ENCODE peak calls at places on chromosomes 6 and 20, in seven cellular contexts. One of them, this sample, is unnamed. For H3K36me3, the result is how much of the 10 kb centered on the place peaks cover.

GRCh38 chr6:35165630-35166071 is 24.5 kb upstream of the TCP11 start:
- DNase-seq in left lung: no peak
- DNase-seq in prostate gland: peak
- DNase-seq in SK-N-SH: no peak
- DNase-seq in GM06990: no peak
- DNase-seq in upper lobe of right lung: no peak
- DNase-seq in mucosa of descending colon: no peak
- DNase-seq in this sample: no peak

GRCh38 chr6:40630046-40630445 is 42.9 kb upstream of the LRFN2 start:
- DNase-seq in SK-N-SH: peak
- DNase-seq in left lung: no peak
- DNase-seq in mucosa of descending colon: no peak
- DNase-seq in upper lobe of right lung: no peak
- DNase-seq in GM06990: no peak
- DNase-seq in prostate gland: no peak
- DNase-seq in this sample: no peak

GRCh38 chr6:52373294-52373693 is 11.3 kb downstream of the PAQR8 start:
- DNase-seq in left lung: no peak
- DNase-seq in mucosa of descending colon: no peak
- DNase-seq in GM06990: no peak
- DNase-seq in upper lobe of right lung: no peak
- DNase-seq in prostate gland: no peak
- DNase-seq in SK-N-SH: no peak
- DNase-seq in this sample: no peak

GRCh38 chr20:52800734-52801627 is 171.2 kb upstream of the TSHZ2 start:
- DNase-seq in GM06990: no peak
- DNase-seq in SK-N-SH: peak
- DNase-seq in prostate gland: peak
- DNase-seq in upper lobe of right lung: no peak
- DNase-seq in left lung: no peak
- DNase-seq in mucosa of descending colon: no peak
- DNase-seq in this sample: no peak

GRCh38 chr6:72890671-72891070 is 268.8 kb downstream of the KCNQ5 start:
- DNase-seq in GM06990: no peak
- DNase-seq in mucosa of descending colon: no peak
- DNase-seq in upper lobe of right lung: no peak
- DNase-seq in left lung: no peak
- DNase-seq in prostate gland: no peak
- DNase-seq in SK-N-SH: no peak
- DNase-seq in this sample: no peak

GRCh38 chr6:52642381-52642780 is 28.5 kb upstream of the TMEM14A start:
- DNase-seq in mucosa of descending colon: no peak
- DNase-seq in SK-N-SH: no peak
- DNase-seq in prostate gland: no peak
- DNase-seq in GM06990: no peak
- DNase-seq in left lung: no peak
- DNase-seq in upper lobe of right lung: no peak
- DNase-seq in this sample: no peak

GRCh38 chr6:169981051-169981450 is 229.6 kb downstream of the ERMARD start:
- DNase-seq in mucosa of descending colon: no peak
- DNase-seq in GM06990: no peak
- DNase-seq in upper lobe of right lung: peak
- DNase-seq in left lung: peak
- DNase-seq in prostate gland: no peak
- DNase-seq in SK-N-SH: no peak
- DNase-seq in this sample: no peak

GRCh38 chr6:33343953-33344611 is 26.5 kb upstream of the ZBTB22 start:
- DNase-seq in mucosa of descending colon: no peak
- DNase-seq in SK-N-SH: no peak
- DNase-seq in GM06990: no peak
- DNase-seq in upper lobe of right lung: no peak
- DNase-seq in prostate gland: no peak
- DNase-seq in left lung: no peak
- DNase-seq in this sample: no peak

GRCh38 chr6:107496892-107497684 is 7.2 kb downstream of the SOBP start:
- DNase-seq in mucosa of descending colon: no peak
- DNase-seq in GM06990: no peak
- DNase-seq in upper lobe of right lung: no peak
- DNase-seq in SK-N-SH: no peak
- DNase-seq in left lung: no peak
- DNase-seq in prostate gland: no peak
- DNase-seq in this sample: no peak

GRCh38 chr6:105844275-105844848 is 241.8 kb upstream of the PRDM1 start:
- DNase-seq in left lung: peak
- DNase-seq in prostate gland: no peak
- DNase-seq in mucosa of descending colon: no peak
- DNase-seq in upper lobe of right lung: no peak
- DNase-seq in SK-N-SH: no peak
- DNase-seq in GM06990: no peak
- DNase-seq in this sample: peak

GRCh38 chr20:14470231-14470894 is 133.0 kb upstream of the FLRT3 start:
- DNase-seq in SK-N-SH: no peak
- DNase-seq in prostate gland: no peak
- DNase-seq in mucosa of descending colon: peak
- DNase-seq in upper lobe of right lung: no peak
- DNase-seq in left lung: peak
- DNase-seq in GM06990: no peak
- DNase-seq in this sample: no peak

GRCh38 chr6:3664641-3665041 is 86.9 kb downstream of the PXDC1 start:
- DNase-seq in left lung: no peak
- DNase-seq in prostate gland: peak
- DNase-seq in mucosa of descending colon: no peak
- DNase-seq in SK-N-SH: no peak
- DNase-seq in upper lobe of right lung: no peak
- DNase-seq in GM06990: no peak
- DNase-seq in this sample: no peak

GRCh38 chr6:157724138-157724537 is 98.9 kb upstream of the SNX9 start:
- DNase-seq in GM06990: no peak
- DNase-seq in prostate gland: no peak
- DNase-seq in upper lobe of right lung: no peak
- DNase-seq in left lung: no peak
- DNase-seq in SK-N-SH: no peak
- DNase-seq in mucosa of descending colon: no peak
- DNase-seq in this sample: no peak

GRCh38 chr6:43803055-43803782 is 33.2 kb downstream of the VEGFA start:
- DNase-seq in GM06990: no peak
- DNase-seq in upper lobe of right lung: no peak
- DNase-seq in left lung: no peak
- DNase-seq in SK-N-SH: no peak
- DNase-seq in prostate gland: no peak
- DNase-seq in mucosa of descending colon: no peak
- DNase-seq in this sample: peak

GRCh38 chr6:13194852-13195251 is 133.5 kb downstream of the TBC1D7 start:
- DNase-seq in SK-N-SH: peak
- DNase-seq in mucosa of descending colon: no peak
- DNase-seq in prostate gland: peak
- DNase-seq in upper lobe of right lung: no peak
- DNase-seq in left lung: peak
- DNase-seq in GM06990: peak
- DNase-seq in this sample: no peak

GRCh38 chr20:61909821-61910220 is 155.9 kb downstream of the TAF4 start:
- DNase-seq in left lung: peak
- DNase-seq in GM06990: no peak
- DNase-seq in prostate gland: no peak
- DNase-seq in upper lobe of right lung: no peak
- DNase-seq in mucosa of descending colon: peak
- DNase-seq in SK-N-SH: no peak
- DNase-seq in this sample: no peak

DNA sequence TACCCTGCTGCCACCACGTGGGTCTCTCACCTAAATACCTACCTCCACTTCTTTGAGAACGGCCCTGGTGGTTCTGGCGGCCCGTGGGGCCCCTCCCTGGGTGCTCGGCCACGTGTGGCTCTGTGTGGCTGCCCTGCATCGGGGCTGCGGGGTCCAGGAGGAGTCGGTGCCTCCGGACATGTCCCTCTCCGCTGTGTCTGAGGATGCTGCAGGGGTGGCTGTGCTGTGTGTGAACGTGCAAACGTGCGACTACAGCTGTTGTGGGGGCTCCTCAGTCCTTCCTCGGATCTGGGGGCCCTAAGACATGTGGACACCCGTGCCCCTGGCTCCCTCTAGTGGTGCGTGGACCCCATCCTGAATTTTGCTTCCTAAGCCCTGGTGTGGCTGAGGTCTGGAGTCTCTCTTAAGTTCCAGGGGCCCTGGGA is 691.8 kb downstream of the QKI start:
- DNase-seq in GM06990: no peak
- DNase-seq in left lung: no peak
- DNase-seq in mucosa of descending colon: no peak
- DNase-seq in SK-N-SH: peak
- DNase-seq in upper lobe of right lung: no peak
- DNase-seq in prostate gland: no peak
- DNase-seq in this sample: peak
- TF ChIP-seq CTCF in GM06990: peak
- TF ChIP-seq CTCF in left lung: no peak
- TF ChIP-seq CTCF in mucosa of descending colon: no peak
- TF ChIP-seq CTCF in SK-N-SH: no peak
- TF ChIP-seq CTCF in upper lobe of right lung: peak
- TF ChIP-seq CTCF in prostate gland: no peak
- TF ChIP-seq CTCF in this sample: peak

GRCh38 chr20:37359836-37360235 is 13.9 kb downstream of the SRC start:
- DNase-seq in GM06990: no peak
- DNase-seq in upper lobe of right lung: no peak
- DNase-seq in left lung: no peak
- DNase-seq in mucosa of descending colon: no peak
- DNase-seq in prostate gland: no peak
- DNase-seq in SK-N-SH: no peak
- DNase-seq in this sample: no peak

GRCh38 chr20:37357481-37358365 is 11.8 kb downstream of the SRC start:
- DNase-seq in prostate gland: no peak
- DNase-seq in upper lobe of right lung: peak
- DNase-seq in GM06990: no peak
- DNase-seq in SK-N-SH: peak
- DNase-seq in mucosa of descending colon: no peak
- DNase-seq in left lung: no peak
- DNase-seq in this sample: no peak

GRCh38 chr20:37356961-37357371 is 11.0 kb downstream of the SRC start:
- DNase-seq in left lung: no peak
- DNase-seq in GM06990: no peak
- DNase-seq in prostate gland: no peak
- DNase-seq in SK-N-SH: peak
- DNase-seq in mucosa of descending colon: no peak
- DNase-seq in upper lobe of right lung: peak
- DNase-seq in this sample: no peak

GRCh38 chr20:37359331-37359730 is 13.4 kb downstream of the SRC start:
- DNase-seq in SK-N-SH: peak
- DNase-seq in mucosa of descending colon: no peak
- DNase-seq in upper lobe of right lung: peak
- DNase-seq in left lung: no peak
- DNase-seq in GM06990: no peak
- DNase-seq in prostate gland: no peak
- DNase-seq in this sample: no peak

DNA sequence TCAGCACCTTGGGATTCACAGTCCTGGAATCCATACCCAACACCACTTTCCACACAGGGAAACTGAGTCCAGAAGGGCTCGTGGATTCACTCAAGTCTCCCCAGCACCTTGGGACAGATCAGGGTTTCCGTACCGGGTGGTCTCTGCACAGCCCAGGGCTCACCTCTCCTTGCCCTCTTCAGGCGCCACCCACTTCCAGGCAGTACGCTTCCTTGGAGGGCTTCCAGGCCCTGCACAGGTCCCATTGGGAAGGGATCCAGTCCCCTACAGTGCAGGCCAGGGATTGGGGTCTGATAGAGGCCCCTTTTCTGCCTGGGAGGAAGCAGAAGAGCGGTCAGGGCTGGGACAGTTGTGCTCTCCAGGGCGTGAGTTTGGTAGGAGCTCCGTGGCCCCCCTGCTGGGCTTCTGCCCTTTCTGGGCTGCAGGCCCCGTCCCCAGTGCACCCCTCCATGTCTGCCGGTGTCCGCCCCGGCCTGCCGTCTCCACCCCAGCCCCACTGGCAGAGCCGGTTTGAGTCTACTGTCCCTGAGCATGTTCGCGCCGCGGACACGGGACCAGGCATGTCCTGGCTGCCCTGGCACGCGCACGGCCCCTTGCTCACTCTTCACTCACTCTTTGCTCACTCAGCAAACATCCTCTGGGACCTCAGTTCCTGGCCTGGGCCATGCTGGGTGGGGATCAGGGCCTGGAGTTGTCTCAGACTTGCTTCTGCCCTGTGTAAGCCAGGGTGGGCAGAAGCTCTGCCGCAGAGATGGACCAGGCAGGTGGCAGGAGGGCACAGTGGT is 12.6 kb downstream of the SRC start:
- DNase-seq in left lung: no peak
- DNase-seq in prostate gland: peak
- DNase-seq in SK-N-SH: peak
- DNase-seq in mucosa of descending colon: no peak
- DNase-seq in upper lobe of right lung: peak
- DNase-seq in GM06990: no peak
- DNase-seq in this sample: peak
- H3K36me3 ChIP-seq in left lung: under half
- H3K36me3 ChIP-seq in prostate gland: under half
- H3K36me3 ChIP-seq in SK-N-SH: under half
- H3K36me3 ChIP-seq in mucosa of descending colon: under half
- H3K36me3 ChIP-seq in upper lobe of right lung: under half
- H3K36me3 ChIP-seq in GM06990: under half
- H3K36me3 ChIP-seq in this sample: under half

GRCh38 chr20:63280371-63280770 is 7.8 kb downstream of the ARFGAP1 start:
- DNase-seq in left lung: peak
- DNase-seq in SK-N-SH: no peak
- DNase-seq in mucosa of descending colon: no peak
- DNase-seq in GM06990: no peak
- DNase-seq in prostate gland: no peak
- DNase-seq in upper lobe of right lung: no peak
- DNase-seq in this sample: no peak

GRCh38 chr20:63282946-63283345 is 10.0 kb upstream of the COL20A1 start:
- DNase-seq in prostate gland: no peak
- DNase-seq in SK-N-SH: no peak
- DNase-seq in GM06990: no peak
- DNase-seq in mucosa of descending colon: no peak
- DNase-seq in upper lobe of right lung: no peak
- DNase-seq in left lung: peak
- DNase-seq in this sample: peak

GRCh38 chr20:63283397-63284082 is 9.4 kb upstream of the COL20A1 start:
- DNase-seq in GM06990: no peak
- DNase-seq in SK-N-SH: no peak
- DNase-seq in prostate gland: no peak
- DNase-seq in mucosa of descending colon: no peak
- DNase-seq in left lung: peak
- DNase-seq in upper lobe of right lung: no peak
- DNase-seq in this sample: no peak

GRCh38 chr20:63280929-63281545 is 8.4 kb downstream of the ARFGAP1 start:
- DNase-seq in GM06990: no peak
- DNase-seq in SK-N-SH: peak
- DNase-seq in left lung: peak
- DNase-seq in mucosa of descending colon: no peak
- DNase-seq in prostate gland: no peak
- DNase-seq in upper lobe of right lung: no peak
- DNase-seq in this sample: peak

GRCh38 chr20:63281741-63282665 is 9.4 kb downstream of the ARFGAP1 start:
- DNase-seq in prostate gland: no peak
- DNase-seq in GM06990: no peak
- DNase-seq in left lung: peak
- DNase-seq in upper lobe of right lung: no peak
- DNase-seq in mucosa of descending colon: no peak
- DNase-seq in SK-N-SH: no peak
- DNase-seq in this sample: no peak
- TF ChIP-seq CTCF in prostate gland: no peak
- TF ChIP-seq CTCF in GM06990: no peak
- TF ChIP-seq CTCF in left lung: no peak
- TF ChIP-seq CTCF in upper lobe of right lung: no peak
- TF ChIP-seq CTCF in mucosa of descending colon: no peak
- TF ChIP-seq CTCF in SK-N-SH: no peak
- TF ChIP-seq CTCF in this sample: no peak

GRCh38 chr6:22189946-22190345 is 106.9 kb downstream of the PRL start:
- DNase-seq in prostate gland: no peak
- DNase-seq in left lung: no peak
- DNase-seq in SK-N-SH: no peak
- DNase-seq in mucosa of descending colon: no peak
- DNase-seq in GM06990: no peak
- DNase-seq in upper lobe of right lung: no peak
- DNase-seq in this sample: no peak

GRCh38 chr6:22194188-22194921 is 102.5 kb downstream of the PRL start:
- DNase-seq in mucosa of descending colon: no peak
- DNase-seq in left lung: no peak
- DNase-seq in GM06990: peak
- DNase-seq in upper lobe of right lung: no peak
- DNase-seq in prostate gland: no peak
- DNase-seq in SK-N-SH: no peak
- DNase-seq in this sample: no peak
- H3K36me3 ChIP-seq in mucosa of descending colon: under half
- H3K36me3 ChIP-seq in left lung: under half
- H3K36me3 ChIP-seq in GM06990: under half
- H3K36me3 ChIP-seq in upper lobe of right lung: under half
- H3K36me3 ChIP-seq in prostate gland: under half
- H3K36me3 ChIP-seq in SK-N-SH: under half
- H3K36me3 ChIP-seq in this sample: under half